ENCODE peak calls at places on chromosomes 11 and 22, in six cellular contexts. M is breast epithelium, R is upper lobe of right lung, V is tibial artery, T is OCI-LY7, W is stomach. G is an unnamed sample. For H3K4me1, the result is how much of the 10 kb centered on the place peaks cover.

GRCh38 chr11:48093795-48094642 is 113.7 kb downstream of the PTPRJ start:
- DNase-seq in R (no peak), W (no peak), M (no peak), V (no peak), T (no peak), G (no peak)

GRCh38 chr22:31107206-31108118 is at the start of gene SELENOM:
- DNase-seq in T (peak), R (peak), M (peak), V (peak), W (peak), G (peak)

GRCh38 chr11:28756977-28757376 is 648.8 kb downstream of the METTL15 start:
- DNase-seq in T (no peak), V (no peak), W (no peak), R (no peak), M (no peak), G (no peak)

GRCh38 chr11:79973701-79974626 is 533.1 kb upstream of the TENM4 start:
- DNase-seq in V (no peak), R (no peak), M (no peak), T (no peak), W (no peak), G (no peak)

GRCh38 chr11:58576792-58577440 is 1.3 kb upstream of the LPXN start:
- DNase-seq in V (no peak), M (no peak), T (peak), W (no peak), R (no peak), G (no peak)

GRCh38 chr11:114623720-114624119 is 28.1 kb upstream of the NXPE4 start:
- DNase-seq in T (no peak), W (no peak), R (no peak), M (no peak), V (no peak), G (no peak)

GRCh38 chr22:47355776-47356432 is 593.5 kb downstream of the TBC1D22A start:
- DNase-seq in T (no peak), V (no peak), W (peak), R (no peak), M (no peak), G (no peak)

GRCh38 chr22:49307870-49308269 is 519.8 kb downstream of the BRD1 start:
- DNase-seq in W (peak), R (peak), T (no peak), V (peak), M (peak), G (no peak)

GRCh38 chr11:9613118-9613829 is 39.8 kb downstream of the WEE1 start:
- DNase-seq in R (peak), W (peak), M (peak), V (peak), T (peak), G (peak)

GRCh38 chr11:24093410-24093809 is 403.4 kb upstream of the LUZP2 start:
- DNase-seq in W (no peak), V (no peak), R (no peak), T (no peak), M (no peak), G (no peak)

GRCh38 chr22:30277547-30278344 is 11.1 kb upstream of the OSM start:
- DNase-seq in W (no peak), R (no peak), T (no peak), M (no peak), V (no peak), G (peak)

GRCh38 chr11:129997513-129997912 is 5.1 kb downstream of the PRDM10 start:
- DNase-seq in M (no peak), R (no peak), T (no peak), V (no peak), W (no peak), G (no peak)

GRCh38 chr22:47582067-47582466 is 819.6 kb downstream of the TBC1D22A start:
- DNase-seq in V (no peak), T (no peak), W (no peak), M (no peak), R (no peak), G (no peak)

GRCh38 chr11:46435679-46436078 is 44.1 kb upstream of the CHRM4 start:
- DNase-seq in R (no peak), T (no peak), W (no peak), M (no peak), V (no peak), G (no peak)

GRCh38 chr11:35012467-35013191 is 96.2 kb downstream of the PDHX start:
- DNase-seq in V (no peak), R (no peak), T (no peak), W (no peak), M (no peak), G (no peak)

GRCh38 chr11:63763506-63764200 is 4.9 kb downstream of the ZFTA start:
- DNase-seq in T (no peak), M (no peak), R (no peak), W (no peak), V (peak), G (peak)

GRCh38 chr11:3085052-3085451 is 27.8 kb upstream of the CARS1 start:
- DNase-seq in M (no peak), T (no peak), W (no peak), V (no peak), R (no peak), G (no peak)

GRCh38 chr11:125071831-125072209 is 8.7 kb downstream of the SLC37A2 start:
- DNase-seq in V (no peak), T (peak), M (no peak), W (no peak), R (peak), G (no peak)

GRCh38 chr11:103842191-103842590 is 194.2 kb upstream of the DDI1 start:
- DNase-seq in W (no peak), V (no peak), T (no peak), M (no peak), R (no peak), G (no peak)

GRCh38 chr11:68002575-68002942 is 1.3 kb downstream of the UNC93B1 start:
- DNase-seq in W (no peak), V (no peak), T (peak), M (no peak), R (no peak), G (no peak)

GRCh38 chr11:44120169-44120568 is 24.7 kb downstream of the EXT2 start:
- DNase-seq in M (no peak), T (no peak), V (no peak), W (no peak), R (no peak), G (peak)
- TF ChIP-seq CTCF in M (no peak), T (peak), V (peak), W (no peak), R (peak), G (peak)

GRCh38 chr22:39279170-39279850 is 34.5 kb upstream of the PDGFB start:
- DNase-seq in R (no peak), W (no peak), V (no peak), M (no peak), T (no peak), G (no peak)
- H3K27ac ChIP-seq in R (no peak), W (no peak), V (no peak), M (no peak), T (no peak), G (peak)

DNA sequence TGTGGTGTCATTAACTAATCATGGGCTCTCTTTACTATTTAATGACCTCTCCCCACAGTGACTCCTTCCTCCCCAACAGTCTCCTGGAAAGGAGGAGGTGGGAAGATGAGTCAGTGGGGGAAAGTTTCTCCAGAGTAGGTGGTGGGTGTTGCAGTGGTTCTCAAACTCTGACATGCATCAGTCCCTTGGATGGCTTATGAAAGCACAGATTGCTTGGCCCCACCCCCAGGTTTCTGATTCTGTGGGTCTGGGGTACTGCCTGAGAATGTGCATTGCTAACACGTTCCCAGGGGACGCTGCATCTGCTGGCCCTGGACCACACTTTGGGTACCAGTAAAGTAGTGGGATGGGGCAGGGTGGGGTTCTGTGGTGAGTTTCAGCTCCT is 9.8 kb downstream of the CD82 start:
- DNase-seq in T (no peak), V (no peak), W (no peak), R (no peak), M (no peak), G (no peak)
- H3K4me1 ChIP-seq in T (under half), V (under half), W (half or more), R (half or more), M (under half), G (under half)

DNA sequence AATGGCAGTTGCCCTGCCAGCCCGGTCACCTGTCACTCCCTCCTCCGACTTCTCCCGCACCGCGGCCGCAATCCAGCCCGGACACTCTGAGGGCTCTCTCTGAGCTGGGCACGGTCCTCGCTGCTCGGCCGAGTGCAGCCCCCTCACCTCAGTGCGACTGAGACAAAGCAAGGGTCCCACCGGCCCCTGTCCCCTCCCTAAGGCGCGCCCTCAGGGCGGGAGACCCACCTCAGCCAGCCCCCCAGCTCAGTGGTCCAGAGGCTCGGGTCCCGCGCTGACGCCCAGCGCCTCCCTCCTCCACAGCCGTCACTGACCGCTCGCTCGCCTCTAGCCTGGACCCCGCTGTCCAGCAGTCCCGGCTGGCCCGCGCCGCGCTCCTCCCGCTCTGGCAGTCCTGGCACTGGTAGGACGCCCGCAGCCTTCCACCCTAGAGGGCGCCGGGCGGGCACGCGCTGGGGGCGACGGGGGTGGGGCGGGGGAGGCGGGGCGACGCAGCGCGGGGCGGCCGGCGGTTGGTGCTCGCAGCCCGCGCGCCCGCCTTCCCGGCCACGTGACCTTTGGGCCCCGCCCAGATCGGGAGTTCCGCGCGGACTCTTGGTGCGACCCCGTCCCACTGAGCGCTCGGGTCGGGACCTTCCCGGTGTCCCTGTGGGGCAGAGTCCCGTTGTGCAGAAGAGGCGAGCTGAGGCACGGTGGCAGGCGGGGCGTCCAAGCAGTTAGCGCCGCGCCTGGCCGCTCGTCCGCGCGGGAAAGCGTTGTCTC is 7.9 kb upstream of the L3MBTL2 start:
- DNase-seq in T (peak), V (peak), R (peak), M (peak), W (peak), G (peak)
- TF ChIP-seq CTCF in T (peak), V (no peak), R (no peak), M (no peak), W (no peak), G (peak)

GRCh38 chr11:122319011-122319410 is 203.0 kb upstream of the BLID start:
- DNase-seq in R (no peak), M (no peak), T (no peak), V (no peak), W (no peak), G (no peak)
- H3K27ac ChIP-seq in R (no peak), M (no peak), T (no peak), V (no peak), W (no peak), G (no peak)

G was measured in heart right ventricle.